ENCODE peak calls at places on chromosomes 3 and 15, in four cellular contexts. A is mesenteric fat pad; H is activated CD4-positive, CD25-positive, alpha-beta regulatory T cell treated with anti-CD3 and anti-CD28 coated beads, Interleukin-2, amount 50 U/mL, for 72 hours; Z is HT1080. X is an unnamed sample.

GRCh38 chr15:79315623-79316328 is 4.9 kb downstream of the TMED3 start:
- DNase-seq in A (no peak), H (no peak), Z (no peak), X (no peak)

GRCh38 chr15:59583088-59583487 is 28.5 kb upstream of the GCNT3 start:
- DNase-seq in A (no peak), Z (no peak), H (no peak), X (no peak)

GRCh38 chr3:72318504-72319201 is 529.6 kb downstream of the SHQ1 start:
- DNase-seq in A (no peak), H (no peak), Z (no peak), X (no peak)

GRCh38 chr15:43251863-43252241 is 14.9 kb downstream of the TGM5 start:
- DNase-seq in Z (peak; percentile 28), A (no peak), H (no peak), X (no peak)

GRCh38 chr3:135050536-135050935 is 255.5 kb downstream of the EPHB1 start:
- DNase-seq in A (no peak), Z (no peak), H (no peak), X (no peak)

GRCh38 chr3:59385547-59385946 is 335.7 kb upstream of the CFAP20DC start:
- DNase-seq in H (no peak), Z (no peak), A (no peak), X (no peak)

GRCh38 chr3:184448321-184449160 is 68.7 kb downstream of the CHRD start:
- DNase-seq in H (no peak), Z (peak; percentile 98), A (no peak), X (no peak)

GRCh38 chr3:46565607-46566039 is 479 bp downstream of the LRRC2 start:
- DNase-seq in H (no peak), Z (no peak), A (no peak), X (peak; percentile 75)

GRCh38 chr3:23002846-23003800 is 200.0 kb upstream of the UBE2E2 start:
- DNase-seq in A (no peak), H (no peak), Z (no peak), X (no peak)

GRCh38 chr15:66128116-66128715 is 125.3 kb downstream of the MEGF11 start:
- DNase-seq in H (no peak), Z (no peak), A (no peak), X (no peak)

GRCh38 chr15:72339777-72340177 is 19.8 kb upstream of the CELF6 start:
- DNase-seq in Z (peak; percentile 91), A (no peak), H (no peak), X (no peak)

GRCh38 chr3:186021673-186022362 is 84.0 kb upstream of the TRA2B start:
- DNase-seq in H (no peak), A (no peak), Z (peak; percentile 91), X (peak; percentile 64)

GRCh38 chr15:31212956-31213694 is 111.6 kb upstream of the TRPM1 start:
- DNase-seq in A (no peak), Z (no peak), H (no peak), X (no peak)

GRCh38 chr3:196216081-196216564 is at the start of gene SLC51A:
- DNase-seq in H (no peak), A (no peak), Z (no peak), X (peak; percentile 62)

X was measured in suprapubic skin.